ENCODE peak calls at places on chromosomes 4 and X, in six cellular contexts. F is colonic mucosa; T is CD4-positive, alpha-beta T cell; H is cardiac muscle cell; R is left ventricle myocardium inferior; J is sigmoid colon. G is an unnamed sample.

GRCh38 chr4:2141762-2142520 is 82.8 kb downstream of the NAT8L start:
- DNase-seq in F (no peak), R (no peak), H (no peak), J (no peak), T (no peak), G (no peak)

GRCh38 chrX:82961129-82961528 is 547.0 kb upstream of the POU3F4 start:
- DNase-seq in J (no peak), F (no peak), T (no peak), H (no peak), R (no peak), G (no peak)

GRCh38 chr4:56326363-56326762 is 60.9 kb downstream of the AASDH start:
- DNase-seq in R (no peak), H (no peak), J (no peak), F (no peak), T (no peak), G (no peak)

GRCh38 chr4:128782875-128783614 is 26.5 kb upstream of the JADE1 start:
- DNase-seq in H (no peak), J (no peak), T (no peak), R (no peak), F (no peak), G (no peak)

GRCh38 chr4:26459054-26459755 is 31.1 kb downstream of the CCKAR start:
- DNase-seq in H (peak; percentile 56), F (no peak), R (no peak), J (no peak), T (no peak), G (peak; percentile 19)

GRCh38 chrX:70262952-70263567 is 3.1 kb upstream of the P2RY4 start:
- DNase-seq in T (no peak), R (peak; percentile 18), F (peak; percentile 56), H (peak; percentile 62), J (no peak), G (no peak)

GRCh38 chr4:8265171-8265929 is 4.2 kb upstream of the HTRA3 start:
- DNase-seq in T (no peak), H (no peak), J (no peak), R (no peak), F (no peak), G (no peak)

GRCh38 chrX:12974217-12974796 is 603 bp upstream of the TMSB4X start:
- DNase-seq in R (peak; percentile 65), J (peak; percentile 83), F (peak; percentile 73), T (no peak), H (no peak), G (no peak)

GRCh38 chr4:104728380-104729122 is 233.9 kb upstream of the CXXC4 start:
- DNase-seq in H (no peak), R (no peak), T (no peak), J (no peak), F (no peak), G (no peak)

GRCh38 chr4:106502106-106502699 is 133.6 kb upstream of the GIMD1 start:
- DNase-seq in R (peak; percentile 29), H (peak; percentile 77), J (no peak), F (peak; percentile 35), T (no peak), G (no peak)

GRCh38 chrX:119885554-119886428 is 9.9 kb upstream of the AKAP14 start:
- DNase-seq in F (peak; percentile 29), R (no peak), T (no peak), H (no peak), J (peak; percentile 9), G (no peak)

GRCh38 chr4:147481577-147482109 is 746 bp downstream of the EDNRA start:
- DNase-seq in T (no peak), R (no peak), F (no peak), J (no peak), H (peak; percentile 54), G (no peak)

GRCh38 chrX:11558972-11559371 is 106.7 kb downstream of the ARHGAP6 start:
- DNase-seq in R (no peak), H (no peak), J (no peak), F (peak; percentile 23), T (peak; percentile 2), G (no peak)

GRCh38 chr4:81335221-81335912 is 120.3 kb upstream of the PRKG2 start:
- DNase-seq in R (no peak), H (no peak), T (no peak), J (no peak), F (no peak), G (no peak)

GRCh38 chr4:11488657-11489448 is 60.2 kb upstream of the HS3ST1 start:
- DNase-seq in J (no peak), H (no peak), R (no peak), T (no peak), F (no peak), G (no peak)

GRCh38 chr4:94909645-94910044 is 151.9 kb downstream of the BMPR1B start:
- DNase-seq in F (no peak), R (no peak), H (no peak), J (no peak), T (no peak), G (no peak)

GRCh38 chr4:153152453-153153338 is 51.5 kb upstream of the TRIM2 start:
- DNase-seq in J (no peak), R (peak; percentile 32), T (peak; percentile 55), H (peak; percentile 67), F (peak; percentile 81), G (no peak)

GRCh38 chrX:16060252-16060651 is 63.1 kb upstream of the GRPR start:
- DNase-seq in H (no peak), R (no peak), J (no peak), T (no peak), F (no peak), G (no peak)

GRCh38 chr4:338759-339097 is 1.1 kb downstream of the ZNF141 start:
- DNase-seq in J (no peak), T (no peak), F (no peak), H (peak; percentile 6), R (no peak), G (no peak)

GRCh38 chrX:136747003-136747986 is 33.4 kb downstream of the ARHGEF6 start:
- DNase-seq in R (no peak), T (no peak), J (no peak), H (no peak), F (no peak), G (no peak)

GRCh38 chrX:5113128-5113527 is 1115.5 kb downstream of the NLGN4X start:
- DNase-seq in F (no peak), R (no peak), H (peak; percentile 52), J (no peak), T (no peak), G (no peak)

GRCh38 chr4:86448891-86449290 is 89.0 kb upstream of the MAPK10 start:
- DNase-seq in T (no peak), F (no peak), H (no peak), J (no peak), R (no peak), G (no peak)

GRCh38 chr4:101418055-101418454 is 70.7 kb upstream of the PPP3CA start:
- DNase-seq in R (no peak), J (no peak), T (no peak), F (no peak), H (no peak), G (peak; percentile 49)

GRCh38 chr4:101418466-101418865 is 71.1 kb upstream of the PPP3CA start:
- DNase-seq in T (no peak), R (no peak), F (no peak), J (no peak), H (no peak), G (no peak)

GRCh38 chr4:101420661-101421060 is 73.3 kb upstream of the PPP3CA start:
- DNase-seq in H (no peak), T (no peak), R (no peak), F (no peak), J (no peak), G (no peak)

GRCh38 chr4:101421393-101421792 is 74.1 kb upstream of the PPP3CA start:
- DNase-seq in J (no peak), H (no peak), F (no peak), R (no peak), T (no peak), G (no peak)

GRCh38 chr4:101419324-101420135 is 72.2 kb upstream of the PPP3CA start:
- DNase-seq in H (no peak), J (no peak), R (no peak), T (no peak), F (peak; percentile 59), G (peak; percentile 72)
- TF ChIP-seq CTCF in H (no peak), J (no peak), R (no peak), T (no peak), F (no peak), G (no peak)

GRCh38 chrX:102341867-102342266 is 94.9 kb downstream of the NXF2 start:
- DNase-seq in J (no peak), R (no peak), H (no peak), F (no peak), T (no peak), G (no peak)
- TF ChIP-seq CTCF in J (no peak), R (peak; percentile 28), H (no peak), F (no peak), T (no peak), G (no peak)

GRCh38 chr4:126592088-126592487 is 1040.7 kb upstream of the INTU start:
- DNase-seq in J (no peak), R (no peak), T (no peak), F (no peak), H (peak; percentile 2), G (no peak)
- TF ChIP-seq CTCF in J (no peak), R (peak; percentile 46), T (no peak), F (no peak), H (peak; percentile 30), G (no peak)

GRCh38 chr4:141375855-141376254 is 155.2 kb downstream of the ZNF330 start:
- DNase-seq in H (no peak), J (no peak), F (no peak), R (no peak), T (no peak), G (no peak)
- TF ChIP-seq CTCF in H (peak; percentile 57), J (no peak), F (no peak), R (peak; percentile 44), T (no peak), G (peak; percentile 19)

GRCh38 chr4:43485196-43485595 is 592.7 kb downstream of the GRXCR1 start:
- DNase-seq in R (no peak), H (no peak), J (no peak), T (no peak), F (no peak), G (no peak)
- TF ChIP-seq CTCF in R (no peak), H (no peak), J (no peak), T (no peak), F (no peak), G (no peak)